ENCODE peak calls at places on chromosomes 2 and 18, in five cellular contexts. H, A, F, V and X are unnamed samples. For H3K9me3 and H3K27me3, the result is how much of the 10 kb centered on the place peaks cover.

GRCh38 chr2:219056896-219057708 is 3.6 kb downstream of the IHH start:
- DNase-seq in V (no peak), H (no peak), F (no peak), A (no peak), X (no peak)

GRCh38 chr2:70921839-70922590 is 13.7 kb upstream of the ATP6V1B1 start:
- DNase-seq in V (no peak), A (no peak), H (no peak), F (no peak), X (no peak)

GRCh38 chr2:73896362-73897239 is 3.8 kb downstream of the ACTG2 start:
- DNase-seq in V (no peak), A (no peak), H (no peak), F (no peak), X (no peak)

GRCh38 chr2:60581461-60582282 is 28.2 kb upstream of the BCL11A start:
- DNase-seq in H (peak), V (peak), F (no peak), A (peak), X (peak)

GRCh38 chr2:211867845-211868361 is 670.7 kb downstream of the ERBB4 start:
- DNase-seq in F (no peak), H (no peak), V (no peak), A (no peak), X (no peak)

GRCh38 chr18:26708814-26709717 is 156.4 kb downstream of the AQP4 start:
- DNase-seq in H (no peak), F (no peak), V (no peak), A (no peak), X (no peak)

GRCh38 chr2:7031424-7032245 is 114.4 kb downstream of the RNF144A start:
- DNase-seq in F (no peak), H (peak), A (no peak), V (no peak), X (no peak)

GRCh38 chr2:74985983-74986382 is 27.5 kb downstream of the POLE4 start:
- DNase-seq in F (no peak), V (no peak), H (no peak), A (no peak), X (no peak)

GRCh38 chr2:62705859-62706720 is 577 bp downstream of the EHBP1 start:
- DNase-seq in V (peak), F (peak), H (peak), A (peak), X (peak)

GRCh38 chr2:70469435-70469834 is 84.2 kb downstream of the TGFA start:
- DNase-seq in F (no peak), V (no peak), H (no peak), A (no peak), X (no peak)

GRCh38 chr2:221063568-221063967 is 508.5 kb downstream of the EPHA4 start:
- DNase-seq in H (no peak), F (no peak), V (no peak), A (no peak), X (no peak)

GRCh38 chr2:68043719-68044498 is 18.9 kb downstream of the C1D start:
- DNase-seq in F (no peak), H (no peak), A (no peak), V (no peak), X (peak)

GRCh38 chr2:20930928-20931327 is 108.0 kb upstream of the LDAH start:
- DNase-seq in F (no peak), A (no peak), H (no peak), V (no peak), X (peak)

GRCh38 chr2:241275504-241275903 is 40.0 kb downstream of the HDLBP start:
- DNase-seq in H (no peak), F (no peak), V (no peak), A (no peak), X (no peak)

GRCh38 chr18:79801217-79801616 is 3.5 kb downstream of the KCNG2 start:
- DNase-seq in V (no peak), F (no peak), A (no peak), H (no peak), X (no peak)

GRCh38 chr2:45293182-45293581 is 283.9 kb upstream of the SIX2 start:
- DNase-seq in F (no peak), H (no peak), A (no peak), V (no peak), X (no peak)

GRCh38 chr2:11133238-11133935 is 21.9 kb upstream of the SLC66A3 start:
- DNase-seq in F (no peak), H (no peak), A (no peak), V (no peak), X (no peak)

GRCh38 chr2:11131166-11131920 is 23.9 kb upstream of the SLC66A3 start:
- DNase-seq in F (no peak), A (no peak), H (no peak), V (no peak), X (no peak)

GRCh38 chr2:11132036-11132671 is 23.1 kb upstream of the SLC66A3 start:
- DNase-seq in F (no peak), V (no peak), A (no peak), H (no peak), X (no peak)

GRCh38 chr2:11134349-11134748 is 20.9 kb upstream of the SLC66A3 start:
- DNase-seq in V (no peak), A (no peak), F (no peak), H (no peak), X (no peak)

GRCh38 chr2:11133936-11134320 is 21.3 kb upstream of the SLC66A3 start:
- DNase-seq in V (no peak), A (no peak), F (no peak), H (no peak), X (no peak)
- H3K4me3 ChIP-seq in V (peak), A (no peak), F (peak), H (peak), X (no peak)

DNA sequence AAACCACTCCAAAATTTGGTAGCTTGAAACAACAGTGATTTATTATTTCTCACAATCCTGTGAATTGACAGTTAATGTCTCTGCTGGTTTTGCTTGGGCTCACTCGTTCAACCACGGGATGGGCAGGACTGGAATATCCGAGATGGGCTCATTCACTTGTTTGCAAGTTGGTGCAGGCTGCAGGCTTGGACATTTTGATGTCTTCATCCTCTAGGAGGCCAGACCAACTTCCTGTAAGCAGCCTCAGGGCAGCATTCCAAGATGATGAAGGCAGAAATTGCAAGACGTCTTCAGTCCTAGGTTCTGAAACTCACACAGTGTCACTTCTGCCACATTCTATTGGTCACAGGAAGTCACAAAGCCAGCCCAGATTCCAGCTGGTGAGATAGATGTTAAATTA is 47.1 kb downstream of the GPR39 start:
- DNase-seq in V (no peak), F (no peak), H (no peak), A (no peak), X (no peak)
- H3K9me3 ChIP-seq in V (under half), F (under half), H (under half), A (under half), X (under half)

GRCh38 chr2:39664898-39665591 is 672 bp upstream of the TMEM178A start:
- DNase-seq in A (no peak), H (no peak), F (no peak), V (no peak), X (no peak)
- H3K27me3 ChIP-seq in A (under half), H (under half), F (under half), V (under half), X (under half)

GRCh38 chr2:17815466-17816184 is 635 bp upstream of the MSGN1 start:
- DNase-seq in F (no peak), A (no peak), V (no peak), H (no peak), X (no peak)

GRCh38 chr2:17818235-17818634 is 2.0 kb downstream of the MSGN1 start:
- DNase-seq in H (no peak), V (no peak), F (no peak), A (no peak), X (no peak)

GRCh38 chr2:17814601-17815000 is 1.7 kb upstream of the MSGN1 start:
- DNase-seq in V (no peak), H (no peak), F (no peak), A (no peak), X (no peak)

GRCh38 chr2:17813742-17814458 is 2.4 kb upstream of the MSGN1 start:
- DNase-seq in H (peak), A (no peak), F (no peak), V (no peak), X (no peak)

GRCh38 chr2:17816396-17817245 is at the start of gene MSGN1:
- DNase-seq in H (no peak), F (no peak), V (no peak), A (no peak), X (no peak)
- H3K4me3 ChIP-seq in H (no peak), F (no peak), V (no peak), A (no peak), X (no peak)

GRCh38 chr18:63626431-63626830 is 17.6 kb downstream of the SERPINB4 start:
- DNase-seq in H (no peak), F (no peak), A (no peak), V (no peak), X (no peak)

GRCh38 chr18:63619661-63620060 is 24.4 kb downstream of the SERPINB4 start:
- DNase-seq in A (no peak), H (no peak), F (no peak), V (no peak), X (no peak)

GRCh38 chr18:63627819-63628218 is 16.2 kb downstream of the SERPINB4 start:
- DNase-seq in A (no peak), H (no peak), F (no peak), V (no peak), X (no peak)

GRCh38 chr18:63624863-63625262 is 19.2 kb downstream of the SERPINB4 start:
- DNase-seq in H (no peak), F (no peak), A (no peak), V (no peak), X (no peak)
- H3K9me3 ChIP-seq in H (under half), F (under half), A (under half), V (under half), X (under half)

GRCh38 chr2:126932966-126933555 is 34.4 kb downstream of the TEX51 start:
- DNase-seq in V (no peak), F (no peak), H (no peak), A (no peak), X (no peak)
- H3K27me3 ChIP-seq in V (under half), F (under half), H (under half), A (under half), X (under half)

DNA sequence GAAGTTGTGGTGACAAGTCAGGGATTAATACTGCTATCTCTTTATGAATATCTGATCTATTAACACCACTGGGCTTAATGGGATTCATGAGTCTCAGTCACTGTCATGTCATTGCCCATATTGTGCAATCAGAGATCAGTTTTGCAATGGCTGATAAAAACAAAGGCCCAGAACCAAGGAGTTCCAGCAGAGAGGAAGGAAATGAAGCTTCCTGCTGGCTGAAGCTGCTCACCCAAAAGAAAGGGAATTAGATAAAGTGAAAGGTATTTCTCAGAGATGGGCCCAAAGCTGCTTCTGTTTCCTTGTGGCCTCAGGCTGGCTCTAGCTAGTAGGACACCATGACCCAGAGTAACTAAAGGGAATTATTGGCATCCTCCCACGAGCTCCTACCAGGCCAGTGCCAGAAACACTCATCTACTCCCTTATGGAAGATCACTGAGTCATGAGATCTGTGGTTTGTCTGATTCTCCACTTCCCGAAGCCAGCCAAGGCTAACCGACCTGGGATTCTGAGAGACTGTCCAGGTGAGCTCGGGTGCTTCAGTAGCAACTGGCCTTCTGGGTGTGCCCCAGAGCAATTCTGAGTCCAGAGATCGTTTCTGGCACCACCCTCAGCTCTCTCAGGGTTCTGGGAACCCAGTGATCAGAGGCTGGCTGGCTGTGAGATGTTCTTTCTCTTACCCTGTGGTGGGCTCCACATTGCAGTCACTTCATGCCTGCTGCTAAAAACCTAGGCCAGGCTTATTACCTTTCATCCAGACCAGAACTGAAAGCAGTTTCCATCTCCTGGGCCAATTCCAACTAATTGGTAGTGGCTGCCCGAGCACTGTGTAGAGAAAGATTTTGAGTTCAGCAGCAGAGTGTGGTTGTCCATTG is 129.5 kb upstream of the PELI1 start:
- DNase-seq in H (peak), A (no peak), V (peak), F (no peak), X (peak)
- H3K4me3 ChIP-seq in H (peak), A (no peak), V (peak), F (no peak), X (no peak)

GRCh38 chr2:89811295-89811694 is 1119.8 kb downstream of the RPIA start:
- DNase-seq in V (no peak), F (no peak), H (no peak), A (no peak), X (no peak)
- H3K9me3 ChIP-seq in V (under half), F (half or more), H (half or more), A (half or more), X (half or more)

DNA sequence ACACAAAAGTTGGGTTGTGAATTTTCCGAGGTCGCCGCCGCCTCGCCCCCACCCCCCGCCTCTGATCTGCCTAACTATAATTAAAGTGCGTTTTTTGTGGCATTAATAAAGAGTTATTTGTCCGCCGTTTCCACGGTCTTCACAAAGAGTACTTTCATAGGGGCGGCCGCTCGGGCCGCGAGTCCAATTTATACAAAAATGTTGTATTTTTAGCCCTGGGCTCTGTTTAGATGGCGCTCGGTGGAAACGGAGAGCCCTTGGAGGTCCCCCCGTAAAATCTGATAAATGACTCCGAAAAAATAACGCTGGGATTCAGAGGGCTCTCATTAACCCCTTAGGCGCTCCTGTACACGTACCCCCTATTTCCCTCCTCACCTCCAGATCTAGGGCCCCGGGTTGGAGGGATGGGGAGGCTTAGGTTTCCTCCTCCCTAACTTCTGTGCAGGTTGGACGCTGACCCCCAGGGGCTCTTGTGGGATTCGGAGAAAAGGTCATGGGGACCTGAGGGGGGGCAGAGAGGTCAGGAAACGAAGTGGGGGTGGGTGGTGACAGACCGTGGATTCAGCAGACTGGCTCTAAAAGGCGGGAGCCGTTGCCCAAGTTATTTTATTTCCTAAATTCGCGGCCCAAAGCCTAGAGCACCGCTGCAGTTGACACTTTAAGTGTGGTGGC is 1.9 kb downstream of the CYP26B1 start:
- DNase-seq in H (no peak), F (no peak), V (peak), A (peak), X (no peak)
- H3K27me3 ChIP-seq in H (half or more), F (under half), V (under half), A (half or more), X (under half)

DNA sequence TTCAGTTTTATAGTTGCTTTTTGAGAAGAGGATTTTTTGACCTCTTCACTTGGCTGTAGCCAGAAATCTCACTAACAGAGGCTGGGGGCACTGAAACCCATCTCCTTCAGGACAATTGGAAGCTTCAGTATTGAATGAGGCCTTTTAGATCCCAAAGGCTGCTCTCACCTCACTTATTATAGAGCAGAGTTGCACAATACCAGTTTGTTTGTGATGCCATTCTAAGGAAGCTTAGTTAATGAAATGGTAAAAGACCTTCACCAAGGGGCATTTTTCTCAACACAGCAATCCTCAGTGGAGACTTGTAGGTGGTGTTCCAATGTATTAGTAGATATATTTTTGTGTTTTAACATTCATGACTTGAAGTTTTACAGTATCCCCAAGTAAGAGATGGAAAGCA is 71.0 kb upstream of the RFX8 start:
- DNase-seq in H (no peak), F (no peak), V (no peak), A (no peak), X (no peak)
- H3K4me3 ChIP-seq in H (no peak), F (no peak), V (no peak), A (no peak), X (no peak)